ENCODE peak calls at places on chromosomes 5 and 9, in five cellular contexts. N is astrocyte, Y is ovary, Q is right lobe of liver, M is dorsolateral prefrontal cortex. X is an unnamed sample.

GRCh38 chr9:134204991-134205578 is 40.7 kb upstream of the RNU6ATAC start:
- DNase-seq in N (no peak), Y (no peak), Q (peak), M (no peak), X (peak)

GRCh38 chr5:119343766-119344165 is 12.1 kb upstream of the TNFAIP8 start:
- DNase-seq in N (peak), Y (no peak), Q (no peak), M (no peak), X (peak)

GRCh38 chr9:974064-974992 is 2.1 kb upstream of the DMRT3 start:
- DNase-seq in N (no peak), Y (no peak), Q (no peak), M (no peak), X (no peak)

GRCh38 chr9:2125909-2126308 is 110.8 kb downstream of the SMARCA2 start:
- DNase-seq in N (no peak), Y (no peak), Q (no peak), M (no peak), X (no peak)

GRCh38 chr9:85157763-85158162 is 488.2 kb downstream of the NTRK2 start:
- DNase-seq in N (no peak), Y (no peak), Q (no peak), M (no peak), X (no peak)

GRCh38 chr9:130356033-130356432 is 88.7 kb upstream of the ASS1 start:
- DNase-seq in N (no peak), Y (no peak), Q (no peak), M (no peak), X (no peak)

GRCh38 chr5:115549154-115549553 is 4.6 kb upstream of the FEM1C start:
- DNase-seq in N (no peak), Y (no peak), Q (no peak), M (no peak), X (no peak)

GRCh38 chr5:55923177-55923872 is 71.4 kb downstream of the IL6ST start:
- DNase-seq in N (no peak), Y (no peak), Q (peak), M (no peak), X (no peak)

GRCh38 chr5:41908374-41909079 is 4.4 kb downstream of the RIMOC1 start:
- DNase-seq in N (peak), Y (no peak), Q (no peak), M (no peak), X (peak)

GRCh38 chr5:5348135-5348534 is 74.3 kb upstream of the ICE1 start:
- DNase-seq in N (no peak), Y (no peak), Q (no peak), M (no peak), X (no peak)

GRCh38 chr5:114524221-114524620 is 162.4 kb downstream of the KCNN2 start:
- DNase-seq in N (no peak), Y (no peak), Q (no peak), M (no peak), X (no peak)

GRCh38 chr5:90890183-90890582 is 331.6 kb downstream of the ADGRV1 start:
- DNase-seq in N (no peak), Y (no peak), Q (no peak), M (no peak), X (no peak)

GRCh38 chr9:92970467-92970923 is 23.2 kb downstream of the FGD3 start:
- DNase-seq in N (peak), Y (no peak), Q (no peak), M (no peak), X (peak)

GRCh38 chr5:116137544-116138378 is 52.9 kb downstream of the COMMD10 start:
- DNase-seq in N (peak), Y (no peak), Q (no peak), M (no peak), X (peak)

GRCh38 chr5:51661646-51662265 is 278.5 kb downstream of the ISL1 start:
- DNase-seq in N (no peak), Y (no peak), Q (no peak), M (no peak), X (no peak)

GRCh38 chr9:22208846-22209585 is 199.9 kb upstream of the CDKN2B start:
- DNase-seq in N (peak), Y (no peak), Q (no peak), M (no peak), X (no peak)

GRCh38 chr5:6721442-6721841 is 8.2 kb downstream of the TENT4A start:
- DNase-seq in N (no peak), Y (peak), Q (no peak), M (no peak), X (no peak)

GRCh38 chr9:75993434-75993833 is 103.0 kb downstream of the PCSK5 start:
- DNase-seq in N (peak), Y (no peak), Q (no peak), M (no peak), X (peak)

GRCh38 chr5:149730620-149731331 is 666 bp downstream of the PPARGC1B start:
- DNase-seq in N (peak), Y (peak), Q (peak), M (no peak), X (peak)

GRCh38 chr5:149731332-149731616 is 1.2 kb downstream of the PPARGC1B start:
- DNase-seq in N (no peak), Y (no peak), Q (no peak), M (no peak), X (no peak)

GRCh38 chr5:149733129-149733900 is 3.2 kb downstream of the PPARGC1B start:
- DNase-seq in N (no peak), Y (no peak), Q (no peak), M (no peak), X (no peak)

GRCh38 chr5:149732500-149733128 is 2.5 kb downstream of the PPARGC1B start:
- DNase-seq in N (no peak), Y (no peak), Q (peak), M (no peak), X (peak)

DNA sequence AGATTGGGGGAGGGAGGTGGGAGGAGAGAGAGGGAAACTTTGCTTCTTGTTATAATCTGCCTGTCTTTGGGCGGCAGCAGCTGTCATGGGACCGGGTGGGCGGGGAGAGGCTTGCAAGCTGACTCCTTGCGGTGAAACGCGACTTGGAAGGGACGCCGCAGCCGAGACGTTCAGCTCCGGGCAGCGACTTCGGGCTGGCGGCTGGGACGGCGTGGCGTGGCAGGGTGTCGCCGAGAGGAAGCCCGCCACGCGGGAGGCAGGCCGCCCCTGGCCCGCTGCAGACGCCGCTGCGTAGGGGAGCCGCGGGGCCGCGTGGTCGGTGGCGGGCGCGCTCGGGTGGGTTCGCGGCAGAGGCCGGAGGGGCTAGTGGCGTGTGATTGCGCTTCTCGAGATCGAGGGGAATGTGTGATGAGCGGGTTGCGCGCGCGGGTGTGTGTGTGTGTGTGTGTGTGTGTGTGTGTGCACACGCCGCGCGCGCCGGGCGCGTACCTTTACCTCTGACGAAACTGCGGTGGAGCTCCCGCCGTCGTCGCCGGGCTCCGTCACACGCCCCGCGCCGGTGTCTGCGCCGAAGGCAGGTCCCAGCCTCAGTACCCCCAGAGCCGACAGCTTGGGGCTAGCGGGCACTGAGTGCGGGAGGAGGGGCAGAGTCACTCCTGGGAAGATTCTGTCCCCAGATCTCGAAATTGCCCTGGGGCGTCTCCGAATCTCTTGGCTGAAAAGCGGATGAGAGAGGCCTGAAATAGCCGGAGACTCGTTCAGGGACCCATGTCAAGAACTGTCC is 1.7 kb downstream of the PPARGC1B start:
- DNase-seq in N (peak), Y (peak), Q (peak), M (peak), X (peak)
- H3K27ac ChIP-seq in N (no peak), Y (no peak), Q (peak), M (peak), X (peak)

DNA sequence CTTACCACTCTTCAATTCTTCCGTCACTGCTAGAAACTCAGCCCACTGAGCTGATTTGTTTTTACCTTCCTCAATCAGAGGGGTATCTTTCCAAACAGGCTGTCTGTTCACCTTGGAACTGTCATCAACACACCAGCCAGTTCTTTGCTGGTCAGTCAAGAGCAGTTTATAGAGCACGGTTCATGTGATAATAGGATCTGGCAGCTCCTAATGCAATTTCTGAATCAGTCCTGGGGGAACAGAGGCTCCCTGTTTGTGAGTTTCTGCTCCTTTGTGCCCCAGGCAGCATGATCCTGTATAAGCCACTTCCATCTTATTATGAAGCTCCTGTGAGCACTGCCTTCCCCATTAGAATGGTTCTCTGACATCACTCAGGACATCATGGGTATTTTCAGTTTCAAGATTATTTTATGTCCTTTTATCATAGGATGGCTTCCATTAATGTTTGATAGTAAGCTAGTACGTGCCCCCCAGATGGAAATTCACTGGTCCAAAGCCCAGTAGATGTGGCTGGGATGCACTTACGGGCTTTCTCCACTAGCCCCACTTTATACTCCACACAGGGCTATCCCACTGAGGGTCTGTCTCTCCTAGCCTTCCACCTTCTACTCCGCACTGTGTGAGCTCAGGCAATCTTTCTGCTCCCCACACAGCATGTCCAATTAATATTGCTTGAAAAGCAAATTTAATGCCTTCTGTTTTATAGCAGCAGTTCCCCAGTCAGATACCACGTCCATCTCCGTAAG is 85.5 kb upstream of the SPIN1 start:
- DNase-seq in N (no peak), Y (no peak), Q (no peak), M (no peak), X (no peak)
- TF ChIP-seq CTCF in N (no peak), Y (no peak), Q (no peak), M (no peak), X (no peak)

DNA sequence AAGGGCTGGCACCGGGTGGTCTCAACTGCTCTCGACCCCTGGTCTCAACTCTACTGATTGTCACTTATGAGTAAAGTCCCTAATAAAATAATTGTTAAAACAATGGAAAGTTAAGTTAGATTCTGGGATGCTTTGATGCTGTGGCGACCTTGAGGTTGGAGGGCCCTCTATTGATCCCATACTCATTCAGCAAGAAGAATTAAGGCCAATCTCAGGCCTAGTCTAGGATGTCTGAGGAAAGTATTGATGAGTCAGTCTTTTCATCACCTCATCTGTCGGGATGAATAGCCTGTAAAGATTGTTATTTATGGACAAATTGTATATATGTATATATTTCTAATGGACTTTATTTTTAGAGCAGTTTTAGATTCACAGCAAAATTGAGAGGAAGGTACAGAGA is 50.8 kb downstream of the WDR36 start:
- DNase-seq in N (peak), Y (no peak), Q (no peak), M (no peak), X (no peak)
- H3K4me3 ChIP-seq in N (no peak), Y (no peak), Q (no peak), M (no peak), X (no peak)

GRCh38 chr5:173454764-173455598 is 126.8 kb upstream of the STC2 start:
- DNase-seq in N (peak), Y (no peak), Q (no peak), M (no peak), X (peak)
- H3K27ac ChIP-seq in N (peak), Y (no peak), Q (no peak), M (no peak), X (peak)

DNA sequence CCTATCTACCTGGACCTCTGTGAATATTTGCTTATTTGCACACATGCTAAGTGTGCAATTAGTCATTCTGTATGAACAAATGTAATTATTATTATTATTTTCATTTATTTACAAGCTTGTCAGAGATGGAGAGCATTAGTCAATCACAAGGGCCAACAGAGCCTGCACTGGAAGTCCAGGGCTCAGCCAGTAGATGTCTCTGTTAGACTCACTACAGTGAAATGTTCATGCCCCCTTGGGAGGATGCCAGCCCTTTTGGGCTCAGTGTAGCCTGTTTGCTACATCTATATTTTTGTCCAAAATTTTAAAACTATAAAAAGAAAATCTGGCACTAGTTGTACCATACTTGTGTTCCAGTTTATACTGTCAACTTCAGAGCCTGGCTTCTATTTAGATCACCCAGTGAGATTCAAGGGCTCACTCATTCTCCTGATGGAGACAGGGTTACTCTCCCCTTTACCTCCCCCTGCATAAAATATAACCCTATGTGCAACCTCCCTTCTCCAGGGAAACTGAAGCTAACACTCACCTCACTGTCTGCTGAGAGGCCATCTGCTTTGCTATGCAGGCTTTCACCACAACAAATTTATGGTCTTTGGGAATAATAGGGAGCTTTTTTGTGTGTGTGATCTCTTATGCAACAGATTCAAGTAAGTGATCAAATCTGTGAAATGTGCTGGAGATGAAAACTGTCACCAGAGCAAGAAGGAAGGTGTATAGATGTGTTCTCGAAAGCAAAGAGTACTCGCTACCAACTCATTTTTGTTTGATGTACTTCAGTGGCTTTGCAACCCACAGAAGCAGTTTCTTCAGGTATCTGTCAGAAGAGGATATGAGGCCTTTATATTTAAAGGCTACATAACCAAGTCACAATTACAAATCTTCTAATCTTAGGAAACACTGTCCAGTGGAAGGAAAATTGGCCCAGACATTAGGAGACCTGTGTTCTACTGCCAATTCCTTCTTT is 99.9 kb upstream of the TLE4 start:
- DNase-seq in N (no peak), Y (peak), Q (peak), M (peak), X (peak)
- TF ChIP-seq CTCF in N (peak), Y (no peak), Q (peak), M (peak), X (peak)

GRCh38 chr5:173623789-173624188 is 7.3 kb upstream of the BOD1 start:
- DNase-seq in N (no peak), Y (no peak), Q (no peak), M (no peak), X (no peak)
- H3K4me3 ChIP-seq in N (no peak), Y (no peak), Q (no peak), M (no peak), X (no peak)

GRCh38 chr9:69386651-69387050 is 61.6 kb downstream of the ENTREP1 start:
- DNase-seq in N (no peak), Y (no peak), Q (no peak), M (no peak), X (no peak)

GRCh38 chr9:69389437-69389995 is 64.5 kb downstream of the ENTREP1 start:
- DNase-seq in N (no peak), Y (no peak), Q (no peak), M (no peak), X (no peak)

GRCh38 chr9:69388596-69388995 is 63.6 kb downstream of the ENTREP1 start:
- DNase-seq in N (no peak), Y (no peak), Q (no peak), M (no peak), X (no peak)

GRCh38 chr9:69380811-69381210 is 55.8 kb downstream of the ENTREP1 start:
- DNase-seq in N (peak), Y (no peak), Q (no peak), M (no peak), X (peak)

GRCh38 chr9:69385474-69386091 is 60.6 kb downstream of the ENTREP1 start:
- DNase-seq in N (no peak), Y (no peak), Q (no peak), M (no peak), X (no peak)
- H3K27ac ChIP-seq in N (no peak), Y (no peak), Q (no peak), M (no peak), X (no peak)

X was measured in brain microvascular endothelial cell.